ENCODE peak calls at places on chromosomes 4 and X, in six cellular contexts. Y, O, A, L, V and Q are unnamed samples.

GRCh38 chr4:17128268-17128667 is 229.8 kb upstream of the LDB2 start:
- DNase-seq in Y (no peak), O (no peak), A (no peak), L (peak), V (no peak), Q (peak)

GRCh38 chrX:74133156-74133796 is 170.7 kb upstream of the ZCCHC13 start:
- DNase-seq in Y (peak), O (no peak), A (no peak), L (peak), V (peak), Q (peak)

GRCh38 chr4:143531368-143531767 is 17.9 kb downstream of the SMARCA5 start:
- DNase-seq in Y (no peak), O (no peak), A (no peak), L (peak), V (no peak), Q (no peak)

GRCh38 chrX:13835825-13836224 is 18.9 kb upstream of the GPM6B start:
- DNase-seq in Y (no peak), O (no peak), A (no peak), L (no peak), V (no peak), Q (no peak)

GRCh38 chr4:38082424-38083374 is 122.5 kb downstream of the PTTG2 start:
- DNase-seq in Y (no peak), O (no peak), A (no peak), L (peak), V (no peak), Q (peak)

GRCh38 chr4:90689739-90690138 is 562.5 kb downstream of the CCSER1 start:
- DNase-seq in Y (no peak), O (no peak), A (no peak), L (no peak), V (no peak), Q (no peak)

GRCh38 chrX:11968991-11969390 is 169.3 kb upstream of the FRMPD4 start:
- DNase-seq in Y (no peak), O (no peak), A (no peak), L (no peak), V (no peak), Q (no peak)

GRCh38 chrX:17521871-17522693 is 147.1 kb downstream of the NHS start:
- DNase-seq in Y (no peak), O (no peak), A (no peak), L (peak), V (peak), Q (no peak)

GRCh38 chr4:67933755-67934154 is 29.5 kb downstream of the TMPRSS11A start:
- DNase-seq in Y (no peak), O (no peak), A (no peak), L (no peak), V (no peak), Q (no peak)

GRCh38 chrX:15749642-15750610 is 11.9 kb downstream of the CA5B start:
- DNase-seq in Y (no peak), O (no peak), A (peak), L (peak), V (no peak), Q (no peak)

GRCh38 chr4:3202836-3203820 is 45.8 kb upstream of the MSANTD1 start:
- DNase-seq in Y (no peak), O (no peak), A (no peak), L (peak), V (no peak), Q (no peak)

GRCh38 chr4:156946508-156947197 is 24.9 kb downstream of the PDGFC start:
- DNase-seq in Y (peak), O (no peak), A (peak), L (peak), V (no peak), Q (peak)

GRCh38 chrX:70422886-70423336 is at the start of gene GDPD2:
- DNase-seq in Y (peak), O (no peak), A (no peak), L (no peak), V (no peak), Q (no peak)

GRCh38 chrX:70664726-70665125 is 220.1 kb downstream of the DLG3 start:
- DNase-seq in Y (no peak), O (no peak), A (no peak), L (peak), V (no peak), Q (no peak)

GRCh38 chr4:44679060-44679459 is 840 bp downstream of the GUF1 start:
- DNase-seq in Y (no peak), O (no peak), A (no peak), L (no peak), V (no peak), Q (no peak)

GRCh38 chr4:2301806-2302205 is 39.9 kb upstream of the MXD4 start:
- DNase-seq in Y (no peak), O (no peak), A (no peak), L (no peak), V (no peak), Q (no peak)

GRCh38 chrX:31178769-31179125 is 106.9 kb upstream of the FTHL17 start:
- DNase-seq in Y (no peak), O (no peak), A (no peak), L (peak), V (no peak), Q (no peak)

GRCh38 chr4:181688416-181688815 is 554.8 kb upstream of the TENM3 start:
- DNase-seq in Y (no peak), O (no peak), A (no peak), L (no peak), V (no peak), Q (peak)

GRCh38 chr4:150570123-150570522 is 11.8 kb upstream of the MAB21L2 start:
- DNase-seq in Y (no peak), O (no peak), A (no peak), L (no peak), V (no peak), Q (no peak)

GRCh38 chr4:33104190-33104773 is 2384.1 kb downstream of the PCDH7 start:
- DNase-seq in Y (no peak), O (no peak), A (no peak), L (no peak), V (no peak), Q (no peak)

GRCh38 chr4:98027827-98028226 is 115.4 kb downstream of the STPG2 start:
- DNase-seq in Y (no peak), O (no peak), A (no peak), L (no peak), V (peak), Q (peak)

GRCh38 chr4:69833251-69833650 is 26.7 kb downstream of the SULT1E1 start:
- DNase-seq in Y (no peak), O (no peak), A (no peak), L (no peak), V (no peak), Q (no peak)

GRCh38 chr4:42397635-42398447 is 553 bp downstream of the SHISA3 start:
- DNase-seq in Y (no peak), O (no peak), A (no peak), L (no peak), V (no peak), Q (no peak)

GRCh38 chrX:96372313-96373046 is 312.2 kb upstream of the DIAPH2 start:
- DNase-seq in Y (no peak), O (no peak), A (no peak), L (peak), V (peak), Q (peak)

GRCh38 chr4:47031011-47031678 is at the start of gene GABRB1:
- DNase-seq in Y (no peak), O (peak), A (no peak), L (peak), V (peak), Q (peak)

GRCh38 chr4:83828601-83829000 is 292.7 kb downstream of the GPAT3 start:
- DNase-seq in Y (no peak), O (no peak), A (no peak), L (no peak), V (no peak), Q (no peak)

GRCh38 chrX:55033429-55033828 is 2.7 kb upstream of the ALAS2 start:
- DNase-seq in Y (no peak), O (no peak), A (no peak), L (no peak), V (no peak), Q (no peak)

GRCh38 chrX:48569958-48570357 is 4.3 kb upstream of the RBM3 start:
- DNase-seq in Y (no peak), O (no peak), A (no peak), L (no peak), V (no peak), Q (no peak)

GRCh38 chr4:2734618-2735017 is 21.5 kb downstream of the TNIP2 start:
- DNase-seq in Y (no peak), O (no peak), A (no peak), L (no peak), V (no peak), Q (no peak)

GRCh38 chr4:128379860-128380259 is 92.2 kb upstream of the PGRMC2 start:
- DNase-seq in Y (no peak), O (no peak), A (no peak), L (peak), V (no peak), Q (no peak)